ENCODE peak calls at places on chromosome 2, in four cellular contexts. W is brain microvascular endothelial cell, S is IMR-90, V is breast epithelium. N is an unnamed sample.

GRCh38 chr2:105573910-105574655 is 170.6 kb upstream of the NCK2 start:
- DNase-seq in W (no peak), S (no peak), V (no peak), N (no peak)

GRCh38 chr2:67323209-67323991 is 73.7 kb upstream of the ETAA1 start:
- DNase-seq in W (no peak), S (no peak), V (no peak), N (no peak)

GRCh38 chr2:191115801-191116200 is 35.0 kb downstream of the STAT4 start:
- DNase-seq in W (no peak), S (peak), V (no peak), N (no peak)

GRCh38 chr2:230842473-230842872 is 22.3 kb upstream of the ITM2C start:
- DNase-seq in W (no peak), S (no peak), V (no peak), N (no peak)

GRCh38 chr2:222888716-222889115 is 27.9 kb downstream of the ACSL3 start:
- DNase-seq in W (no peak), S (no peak), V (no peak), N (no peak)

GRCh38 chr2:122927217-122927616 is 1097.9 kb upstream of the CNTNAP5 start:
- DNase-seq in W (no peak), S (no peak), V (no peak), N (no peak)

GRCh38 chr2:43276517-43276931 is 50.1 kb upstream of the ZFP36L2 start:
- DNase-seq in W (no peak), S (no peak), V (no peak), N (no peak)

GRCh38 chr2:170525566-170525900 is 189.6 kb upstream of the SP5 start:
- DNase-seq in W (peak), S (peak), V (peak), N (no peak)

GRCh38 chr2:221166283-221166682 is 405.8 kb downstream of the EPHA4 start:
- DNase-seq in W (no peak), S (peak), V (no peak), N (no peak)

GRCh38 chr2:230790981-230791380 is 73.8 kb upstream of the ITM2C start:
- DNase-seq in W (no peak), S (no peak), V (no peak), N (no peak)

GRCh38 chr2:126658910-126659613 is 3.1 kb downstream of the GYPC start:
- DNase-seq in W (peak), S (peak), V (peak), N (no peak)

GRCh38 chr2:219124379-219125110 is 36.1 kb downstream of the NHEJ1 start:
- DNase-seq in W (peak), S (peak), V (no peak), N (no peak)

GRCh38 chr2:96537066-96537733 is 648 bp downstream of the ARID5A start:
- DNase-seq in W (no peak), S (peak), V (peak), N (peak)

GRCh38 chr2:38155-38554 is 8.2 kb downstream of the FAM110C start:
- DNase-seq in W (no peak), S (no peak), V (peak), N (no peak)

GRCh38 chr2:25042321-25043240 is 705 bp downstream of the EFR3B start:
- DNase-seq in W (peak), S (peak), V (no peak), N (no peak)

GRCh38 chr2:12737226-12738111 is 20.7 kb downstream of the TRIB2 start:
- DNase-seq in W (no peak), S (no peak), V (no peak), N (no peak)

GRCh38 chr2:89837962-89838625 is 1146.6 kb downstream of the RPIA start:
- DNase-seq in W (no peak), S (no peak), V (no peak), N (no peak)

GRCh38 chr2:152054593-152054992 is 44.3 kb downstream of the CACNB4 start:
- DNase-seq in W (peak), S (peak), V (no peak), N (no peak)

GRCh38 chr2:203705184-203705583 is 1.3 kb upstream of the CD28 start:
- DNase-seq in W (no peak), S (no peak), V (no peak), N (no peak)

GRCh38 chr2:220660277-220661155 is 911.6 kb downstream of the EPHA4 start:
- DNase-seq in W (no peak), S (no peak), V (peak), N (no peak)

GRCh38 chr2:200039847-200040246 is 84.5 kb downstream of the MAIP1 start:
- DNase-seq in W (peak), S (peak), V (no peak), N (no peak)

GRCh38 chr2:235713244-235713643 is 219.4 kb downstream of the AGAP1 start:
- DNase-seq in W (no peak), S (no peak), V (no peak), N (no peak)

GRCh38 chr2:144447535-144447934 is 72.4 kb downstream of the ZEB2 start:
- DNase-seq in W (no peak), S (no peak), V (no peak), N (no peak)

GRCh38 chr2:200357845-200358244 is 51.4 kb downstream of the SPATS2L start:
- DNase-seq in W (no peak), S (no peak), V (no peak), N (no peak)

GRCh38 chr2:84201158-84201557 is 257.9 kb downstream of the SUCLG1 start:
- DNase-seq in W (no peak), S (no peak), V (no peak), N (no peak)

GRCh38 chr2:240601061-240601830 is 14.7 kb downstream of the CAPN10 start:
- DNase-seq in W (no peak), S (no peak), V (no peak), N (no peak)

GRCh38 chr2:68769586-68770270 is 35.1 kb downstream of the ARHGAP25 start:
- DNase-seq in W (no peak), S (no peak), V (no peak), N (no peak)

GRCh38 chr2:46845542-46846453 is 69.8 kb downstream of the MCFD2 start:
- DNase-seq in W (no peak), S (no peak), V (peak), N (no peak)

GRCh38 chr2:127621981-127622431 is 23.9 kb upstream of the GPR17 start:
- DNase-seq in W (no peak), S (no peak), V (no peak), N (peak)

GRCh38 chr2:170771049-170771937 is 1.1 kb downstream of the ERICH2 start:
- DNase-seq in W (no peak), S (peak), V (peak), N (no peak)

GRCh38 chr2:207048421-207048820 is 109.1 kb downstream of the CPO start:
- DNase-seq in W (no peak), S (peak), V (no peak), N (no peak)

GRCh38 chr2:73291093-73291460 is 2.3 kb downstream of the EGR4 start:
- DNase-seq in W (no peak), S (peak), V (no peak), N (peak)

DNA sequence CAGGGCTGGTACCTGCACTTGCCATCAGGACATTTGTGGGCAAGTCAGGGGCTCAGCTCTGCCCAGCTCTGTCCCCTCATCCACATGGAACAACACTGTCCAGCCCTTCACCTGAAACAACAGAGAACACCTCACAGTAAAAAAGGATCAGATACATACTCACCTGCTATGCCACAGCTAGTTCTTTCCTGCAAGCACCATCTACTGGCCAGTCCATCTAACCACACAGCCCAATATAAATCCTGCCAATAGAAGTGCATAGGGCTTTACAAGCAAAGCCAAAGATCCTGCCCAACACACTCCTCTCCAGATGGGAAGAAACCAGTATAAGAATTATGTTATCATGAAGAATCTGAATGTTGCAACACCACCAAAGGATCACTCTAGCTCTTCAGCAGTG is 52.2 kb upstream of the GALNT13 start:
- DNase-seq in W (no peak), S (no peak), V (no peak), N (no peak)
- TF ChIP-seq CTCF in W (no peak), S (no peak), V (no peak), N (no peak)

DNA sequence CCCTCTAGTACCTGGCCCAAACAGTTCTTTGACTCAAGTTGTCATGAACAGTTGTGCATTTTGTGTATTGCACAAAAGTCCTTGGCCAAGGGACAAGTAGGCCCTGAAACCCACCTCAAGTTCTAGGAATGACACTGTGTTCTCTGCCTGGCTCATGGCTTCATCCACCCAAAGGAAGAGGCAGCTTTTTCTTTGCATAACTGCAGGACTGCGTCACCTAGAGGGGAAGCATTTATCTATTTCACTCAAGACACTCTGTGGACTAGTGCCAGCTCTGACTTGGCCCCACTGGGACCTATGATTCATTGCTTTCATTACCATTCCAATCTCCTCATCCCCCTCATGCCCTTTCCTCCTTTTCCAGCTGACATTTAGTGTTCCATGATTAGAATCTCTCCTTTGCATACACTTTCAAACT is 119.3 kb upstream of the SIX2 start:
- DNase-seq in W (peak), S (peak), V (no peak), N (no peak)
- TF ChIP-seq CTCF in W (peak), S (no peak), V (no peak), N (no peak)

DNA sequence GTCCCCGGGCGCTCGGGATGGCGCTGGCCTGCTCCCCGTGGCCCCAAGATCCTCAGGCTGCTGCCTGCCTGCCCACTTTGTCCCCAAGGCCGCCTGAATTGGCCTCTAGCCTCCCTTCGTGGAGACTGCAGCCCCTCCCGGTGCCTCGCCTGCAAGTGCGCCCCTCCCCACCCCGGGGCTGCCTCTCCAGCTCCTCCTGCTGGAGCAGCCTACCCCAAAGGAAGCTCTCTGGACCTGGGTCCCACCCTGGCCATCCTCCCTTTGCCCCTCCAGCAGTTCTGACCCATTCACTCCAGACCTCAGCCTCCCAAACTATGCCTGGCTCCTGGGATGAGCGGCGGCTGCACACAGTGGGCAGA is 6.2 kb downstream of the ESPNL start:
- DNase-seq in W (no peak), S (no peak), V (no peak), N (no peak)
- TF ChIP-seq CTCF in W (peak), S (peak), V (no peak), N (no peak)

DNA sequence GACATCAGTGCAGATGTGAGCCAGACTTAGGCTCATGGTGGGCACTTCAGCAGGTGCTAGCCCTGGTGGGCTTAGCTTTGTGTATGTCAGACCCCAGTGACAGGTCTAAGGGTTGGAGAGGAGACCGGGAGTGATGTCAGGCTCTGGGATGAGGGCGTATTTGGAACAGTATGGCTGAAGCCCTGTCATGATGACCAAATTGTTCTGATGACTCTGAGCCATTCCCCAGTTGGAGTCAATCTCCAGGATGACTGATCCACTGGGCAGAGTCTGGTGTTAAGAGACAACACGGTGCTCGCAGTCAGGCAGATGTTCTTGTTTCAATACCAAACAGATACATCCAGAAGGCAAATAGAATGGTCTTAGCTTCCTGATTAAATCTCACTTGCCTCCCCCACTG is 241.5 kb downstream of the SOX11 start:
- DNase-seq in W (no peak), S (no peak), V (no peak), N (no peak)
- TF ChIP-seq CTCF in W (no peak), S (no peak), V (no peak), N (no peak)

DNA sequence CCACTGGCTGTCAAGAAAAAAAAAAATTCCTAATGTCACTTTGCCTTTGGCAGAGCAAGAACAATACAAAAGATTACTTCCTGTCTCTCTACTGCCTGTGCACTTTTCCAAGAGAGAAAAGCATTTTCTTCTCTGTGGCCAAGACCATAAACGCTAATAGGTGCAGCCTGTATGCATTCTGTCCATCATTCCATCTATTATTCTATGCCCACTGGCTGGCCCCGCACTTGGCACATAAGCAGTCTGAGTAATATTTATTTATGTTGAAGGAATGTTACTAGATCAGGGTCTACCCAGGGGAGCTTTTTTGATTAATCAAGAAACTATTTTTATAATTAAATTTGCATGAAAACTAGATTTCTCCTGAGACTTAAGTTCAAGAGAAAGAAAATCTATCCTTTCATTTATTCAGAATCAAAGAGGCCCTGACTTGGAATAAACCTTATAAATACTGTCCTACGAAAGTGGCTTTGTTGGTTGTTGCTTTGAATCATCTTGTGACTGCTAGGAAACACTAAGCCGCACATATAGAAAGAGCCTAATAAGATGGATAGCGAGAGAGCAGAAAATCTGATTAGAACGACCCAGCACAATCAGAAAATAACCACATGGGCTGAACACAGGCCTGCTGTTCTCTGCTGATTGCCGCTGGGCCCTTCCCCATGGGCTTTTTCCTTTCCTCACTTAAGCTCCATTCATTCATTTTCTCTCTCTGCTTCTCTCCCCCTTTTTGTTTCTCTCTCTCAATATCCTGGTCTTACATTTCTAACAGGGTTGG is 59.4 kb downstream of the MMADHC start:
- DNase-seq in W (no peak), S (no peak), V (no peak), N (no peak)
- TF ChIP-seq CTCF in W (no peak), S (no peak), V (no peak), N (no peak)

GRCh38 chr2:131431336-131431735 is 44.6 kb upstream of the TUBA3D start:
- DNase-seq in W (no peak), S (peak), V (no peak), N (no peak)

GRCh38 chr2:131425191-131426021 is 50.5 kb upstream of the TUBA3D start:
- DNase-seq in W (no peak), S (no peak), V (no peak), N (no peak)

DNA sequence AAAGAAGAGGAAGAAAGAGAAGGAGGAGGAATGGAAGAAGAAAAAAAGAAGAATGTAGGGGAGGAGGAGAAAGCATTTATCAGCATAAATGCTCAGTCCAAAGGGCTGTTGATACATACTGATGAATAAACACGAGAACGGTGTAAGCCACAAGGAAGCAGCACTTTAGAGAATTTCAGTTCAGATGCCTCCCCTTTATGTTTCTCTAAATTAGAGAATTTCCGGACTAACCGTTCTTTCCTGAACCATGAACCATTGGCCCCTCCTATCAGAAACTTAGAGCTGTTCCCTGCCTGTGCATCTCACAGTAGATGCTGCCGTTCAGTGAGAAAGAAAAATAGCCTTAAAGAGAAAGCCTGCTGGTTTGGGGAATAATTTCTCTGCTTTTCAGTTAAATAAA is 49.2 kb upstream of the TUBA3D start:
- DNase-seq in W (no peak), S (no peak), V (no peak), N (no peak)
- TF ChIP-seq CTCF in W (no peak), S (no peak), V (no peak), N (no peak)

GRCh38 chr2:78023356-78023755 is 501.2 kb upstream of the LRRTM4 start:
- DNase-seq in W (no peak), S (no peak), V (no peak), N (no peak)
- TF ChIP-seq CTCF in W (no peak), S (no peak), V (no peak), N (no peak)

GRCh38 chr2:69914235-69915049 is 467 bp upstream of the MXD1 start:
- DNase-seq in W (peak), S (peak), V (peak), N (peak)
- TF ChIP-seq CTCF in W (peak), S (no peak), V (peak), N (no peak)

GRCh38 chr2:158129037-158129436 is 27.4 kb downstream of the UPP2 start:
- DNase-seq in W (no peak), S (no peak), V (no peak), N (no peak)
- TF ChIP-seq CTCF in W (no peak), S (no peak), V (no peak), N (no peak)

GRCh38 chr2:54341656-54342055 is 85.6 kb upstream of the TSPYL6 start:
- DNase-seq in W (no peak), S (no peak), V (no peak), N (no peak)
- TF ChIP-seq CTCF in W (peak), S (no peak), V (no peak), N (no peak)